ENCODE peak calls at places on chromosomes 3 and 15, in six cellular contexts. U is GM12878, S is HepG2, A is K562, J is SK-N-SH, M is H1. F is an unnamed sample.

GRCh38 chr3:26763723-26764122 is 141.2 kb downstream of the LRRC3B start:
- DNase-seq in U (no peak), S (no peak), A (no peak), J (no peak), M (no peak), F (no peak)

GRCh38 chr15:70091649-70092461 is 5.9 kb downstream of the TLE3 start:
- DNase-seq in U (no peak), S (peak; percentile 60), A (peak; percentile 58), J (peak; percentile 81), M (no peak), F (no peak)

GRCh38 chr3:100269410-100270217 is 8.8 kb downstream of the TBC1D23 start:
- DNase-seq in U (no peak), S (no peak), A (no peak), J (no peak), M (no peak), F (peak; percentile 55)

GRCh38 chr3:17431004-17431403 is 311.4 kb downstream of the TBC1D5 start:
- DNase-seq in U (no peak), S (peak; percentile 9), A (peak; percentile 41), J (peak; percentile 38), M (no peak), F (peak; percentile 19)

GRCh38 chr15:94231728-94232086 is 346 bp downstream of the MCTP2 start:
- DNase-seq in U (no peak), S (peak; percentile 7), A (no peak), J (no peak), M (no peak), F (no peak)

GRCh38 chr3:141312359-141313090 is 55.8 kb upstream of the ZBTB38 start:
- DNase-seq in U (no peak), S (no peak), A (peak; percentile 82), J (no peak), M (no peak), F (no peak)

GRCh38 chr15:68743256-68743655 is 77.4 kb downstream of the ANP32A start:
- DNase-seq in U (no peak), S (no peak), A (no peak), J (no peak), M (no peak), F (no peak)

GRCh38 chr3:195591220-195591619 is 7.5 kb upstream of the APOD start:
- DNase-seq in U (no peak), S (no peak), A (no peak), J (no peak), M (no peak), F (no peak)

GRCh38 chr3:182244222-182244971 is 532.7 kb downstream of the SOX2 start:
- DNase-seq in U (no peak), S (peak; percentile 87), A (no peak), J (no peak), M (no peak), F (no peak)

GRCh38 chr15:87287156-87287555 is 969.4 kb downstream of the NTRK3 start:
- DNase-seq in U (no peak), S (no peak), A (no peak), J (no peak), M (no peak), F (no peak)

GRCh38 chr3:14209596-14210280 is 31.1 kb downstream of the LSM3 start:
- DNase-seq in U (no peak), S (no peak), A (no peak), J (no peak), M (no peak), F (no peak)

GRCh38 chr15:82663186-82663600 is 16.0 kb upstream of the CPEB1 start:
- DNase-seq in U (no peak), S (peak; percentile 36), A (peak; percentile 87), J (no peak), M (peak; percentile 90), F (no peak)

GRCh38 chr15:101633356-101633755 is 18.8 kb downstream of the TM2D3 start:
- DNase-seq in U (no peak), S (no peak), A (no peak), J (no peak), M (no peak), F (no peak)

GRCh38 chr15:48096355-48096786 is 24.4 kb upstream of the SLC24A5 start:
- DNase-seq in U (no peak), S (no peak), A (no peak), J (no peak), M (no peak), F (no peak)

GRCh38 chr15:79978694-79979519 is 7.9 kb upstream of the BCL2A1 start:
- DNase-seq in U (peak; percentile 95), S (peak; percentile 87), A (no peak), J (no peak), M (no peak), F (no peak)

GRCh38 chr15:69034352-69034751 is 19.9 kb downstream of the NOX5 start:
- DNase-seq in U (no peak), S (no peak), A (no peak), J (no peak), M (no peak), F (no peak)

GRCh38 chr15:39125904-39126303 is 455.0 kb upstream of the THBS1 start:
- DNase-seq in U (no peak), S (peak; percentile 62), A (peak; percentile 70), J (peak; percentile 51), M (peak; percentile 54), F (peak; percentile 51)

GRCh38 chr3:130345487-130346079 is at the start of gene COL6A5:
- DNase-seq in U (no peak), S (no peak), A (peak; percentile 48), J (peak; percentile 9), M (peak; percentile 59), F (no peak)

GRCh38 chr3:149879872-149880271 is 66.9 kb downstream of the RNF13 start:
- DNase-seq in U (no peak), S (peak; percentile 24), A (peak; percentile 6), J (peak; percentile 44), M (peak; percentile 64), F (peak; percentile 24)

GRCh38 chr3:151290673-151291072 is 12.3 kb upstream of the P2RY14 start:
- DNase-seq in U (no peak), S (no peak), A (no peak), J (peak; percentile 6), M (no peak), F (peak; percentile 29)

GRCh38 chr3:24254649-24255048 is 240.0 kb downstream of the THRB start:
- DNase-seq in U (no peak), S (no peak), A (no peak), J (no peak), M (no peak), F (no peak)

GRCh38 chr3:18295171-18295920 is 129.8 kb downstream of the SATB1 start:
- DNase-seq in U (no peak), S (peak; percentile 21), A (peak; percentile 24), J (peak; percentile 12), M (peak; percentile 89), F (peak; percentile 87)

GRCh38 chr3:11438636-11439035 is 166.4 kb downstream of the ATG7 start:
- DNase-seq in U (no peak), S (no peak), A (no peak), J (no peak), M (no peak), F (no peak)

GRCh38 chr15:57654136-57654845 is 52.2 kb upstream of the POLR2M start:
- DNase-seq in U (no peak), S (no peak), A (no peak), J (no peak), M (no peak), F (no peak)

GRCh38 chr3:32819581-32820348 is 2.0 kb downstream of the TRIM71 start:
- DNase-seq in U (no peak), S (no peak), A (no peak), J (no peak), M (no peak), F (no peak)

GRCh38 chr3:46909535-46910161 is 32.1 kb downstream of the PTH1R start:
- DNase-seq in U (no peak), S (peak; percentile 75), A (peak; percentile 93), J (peak; percentile 94), M (peak; percentile 95), F (peak; percentile 51)

DNA sequence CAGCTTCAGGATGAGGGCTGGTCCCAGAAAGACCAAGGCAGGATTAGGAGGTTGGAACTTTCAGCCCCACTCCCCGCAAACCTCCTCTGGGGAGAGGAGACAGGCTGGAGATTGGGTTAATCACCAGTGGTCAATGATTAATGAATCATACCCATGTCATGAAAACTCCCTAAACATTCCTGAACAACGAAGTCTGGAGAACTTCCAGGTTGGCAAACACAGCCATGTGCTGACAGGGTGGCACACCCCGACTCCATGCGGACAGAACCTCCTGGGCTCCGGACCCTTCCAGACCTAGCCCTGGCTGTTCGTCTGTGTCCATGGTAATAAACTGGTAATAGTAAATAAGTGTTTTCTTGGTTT is 151.3 kb downstream of the TJP1 start:
- DNase-seq in U (no peak), S (peak; percentile 69), A (no peak), J (no peak), M (no peak), F (no peak)
- H2AFZ ChIP-seq in U (no peak overlapping the region), S (no peak overlapping the region), A (no peak overlapping the region), J (no peak overlapping the region), M (no peak overlapping the region), F (no peak overlapping the region)

GRCh38 chr3:147653309-147653923 is 244.3 kb downstream of the ZIC1 start:
- DNase-seq in U (no peak), S (no peak), A (no peak), J (no peak), M (no peak), F (no peak)
- H3K4me2 ChIP-seq in U (no peak overlapping the region), S (no peak overlapping the region), A (no peak overlapping the region), J (no peak overlapping the region), M (no peak overlapping the region), F (no peak overlapping the region)

GRCh38 chr15:74013374-74013893 is 18.9 kb downstream of the PML start:
- DNase-seq in U (no peak), S (no peak), A (no peak), J (no peak), M (no peak), F (no peak)
- TF ChIP-seq YY1 in U (no peak), S (no peak), A (no peak), J (no peak), M (no peak), F (no peak)

DNA sequence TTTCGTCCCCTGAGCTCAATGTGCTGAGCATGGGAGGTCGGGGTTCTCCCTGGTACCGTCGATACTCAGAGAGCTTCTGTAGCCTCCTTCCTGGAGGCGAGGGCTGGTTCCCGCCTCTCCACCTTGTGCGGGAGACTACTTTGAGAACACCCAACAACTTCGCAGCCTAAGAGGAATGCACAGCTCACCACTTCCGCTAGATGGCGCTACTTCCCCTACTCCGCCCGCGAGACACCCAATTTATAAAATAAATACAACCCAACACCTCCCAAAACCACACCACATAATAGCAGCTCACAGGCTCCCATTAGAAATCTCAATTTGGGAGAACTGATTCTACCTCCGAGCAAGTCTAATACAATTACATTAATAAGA is 1.2 kb downstream of the RGMA start:
- DNase-seq in U (peak; percentile 15), S (peak; percentile 22), A (peak; percentile 65), J (peak; percentile 81), M (peak; percentile 84), F (peak; percentile 22)
- H2AFZ ChIP-seq in U (no peak overlapping the region), S (no peak overlapping the region), A (no peak overlapping the region), J (peak overlapping the region; percentile 46), M (no peak overlapping the region), F (peak overlapping the region; percentile 77)